ENCODE peak calls at places on chromosome 1, in four cellular contexts. V, R, N and A are unnamed samples.

GRCh38 chr1:116497660-116498059 is 73.2 kb downstream of the CD58 start:
- DNase-seq in V (no peak), R (no peak), N (no peak), A (no peak)

GRCh38 chr1:231369282-231369681 is 31.2 kb downstream of the SPRTN start:
- DNase-seq in V (no peak), R (no peak), N (no peak), A (no peak)

GRCh38 chr1:156090822-156091188 is 8.5 kb upstream of the MEX3A start:
- DNase-seq in V (no peak), R (peak; percentile 80), N (peak; percentile 80), A (peak; percentile 74)

GRCh38 chr1:168362991-168363390 is 82.3 kb downstream of the TBX19 start:
- DNase-seq in V (no peak), R (no peak), N (no peak), A (no peak)

GRCh38 chr1:11878081-11878890 is 19.5 kb upstream of the NPPB start:
- DNase-seq in V (no peak), R (no peak), N (no peak), A (no peak)

GRCh38 chr1:154791292-154792278 is 78.5 kb downstream of the KCNN3 start:
- DNase-seq in V (peak; percentile 88), R (no peak), N (no peak), A (no peak)

GRCh38 chr1:227006397-227006796 is 66.3 kb downstream of the COQ8A start:
- DNase-seq in V (no peak), R (no peak), N (no peak), A (no peak)

GRCh38 chr1:86507935-86508582 is 38.8 kb upstream of the CLCA4 start:
- DNase-seq in V (no peak), R (no peak), N (no peak), A (no peak)

GRCh38 chr1:238465449-238465848 is 574.7 kb upstream of the ZP4 start:
- DNase-seq in V (no peak), R (no peak), N (peak; percentile 49), A (no peak)

GRCh38 chr1:118118469-118118868 is 66.6 kb downstream of the SPAG17 start:
- DNase-seq in V (no peak), R (no peak), N (no peak), A (peak; percentile 76)

GRCh38 chr1:206895837-206896242 is 1.4 kb upstream of the IL24 start:
- DNase-seq in V (no peak), R (no peak), N (no peak), A (no peak)

GRCh38 chr1:56566994-56567393 is 12.4 kb downstream of the PLPP3 start:
- DNase-seq in V (no peak), R (no peak), N (no peak), A (no peak)

GRCh38 chr1:171742577-171742922 is 685 bp upstream of the VAMP4 start:
- DNase-seq in V (no peak), R (peak; percentile 54), N (peak; percentile 63), A (no peak)

GRCh38 chr1:98164508-98164907 is 243.7 kb upstream of the DPYD start:
- DNase-seq in V (no peak), R (no peak), N (no peak), A (no peak)

GRCh38 chr1:118811156-118811555 is 177.0 kb downstream of the TBX15 start:
- DNase-seq in V (no peak), R (no peak), N (no peak), A (no peak)

GRCh38 chr1:202565890-202566289 is 144.4 kb downstream of the SYT2 start:
- DNase-seq in V (peak; percentile 71), R (no peak), N (no peak), A (no peak)

GRCh38 chr1:12153181-12153785 is 13.5 kb upstream of the TNFRSF1B start:
- DNase-seq in V (peak; percentile 78), R (no peak), N (no peak), A (no peak)

GRCh38 chr1:224377676-224378006 is 21.0 kb downstream of the CNIH4 start:
- DNase-seq in V (peak; percentile 62), R (no peak), N (no peak), A (peak; percentile 3)

GRCh38 chr1:226738421-226738994 is 574 bp downstream of the ITPKB start:
- DNase-seq in V (no peak), R (no peak), N (peak; percentile 67), A (no peak)

GRCh38 chr1:231512147-231512698 is 16.2 kb upstream of the TSNAX start:
- DNase-seq in V (peak; percentile 20), R (no peak), N (no peak), A (peak; percentile 91)

GRCh38 chr1:196678510-196678884 is 26.7 kb downstream of the CFH start:
- DNase-seq in V (no peak), R (no peak), N (no peak), A (no peak)

GRCh38 chr1:45326627-45327591 is at the start of gene HPDL:
- DNase-seq in V (no peak), R (peak; percentile 29), N (peak; percentile 92), A (no peak)

GRCh38 chr1:187685338-187685737 is 856.6 kb downstream of the PLA2G4A start:
- DNase-seq in V (no peak), R (no peak), N (no peak), A (no peak)

GRCh38 chr1:181479137-181479745 is 4.1 kb upstream of the CACNA1E start:
- DNase-seq in V (peak; percentile 56), R (peak; percentile 70), N (peak; percentile 78), A (peak; percentile 45)

GRCh38 chr1:229258031-229258850 is 12.7 kb upstream of the RAB4A start:
- DNase-seq in V (no peak), R (peak; percentile 67), N (peak; percentile 69), A (peak; percentile 66)

GRCh38 chr1:24222778-24223177 is 35.7 kb upstream of the IFNLR1 start:
- DNase-seq in V (no peak), R (no peak), N (no peak), A (no peak)

GRCh38 chr1:40802078-40803075 is 18.8 kb downstream of the KCNQ4 start:
- DNase-seq in V (no peak), R (peak; percentile 99), N (peak; percentile 99), A (peak; percentile 36)

GRCh38 chr1:193831465-193831864 is 645.1 kb upstream of the B3GALT2 start:
- DNase-seq in V (no peak), R (no peak), N (no peak), A (no peak)

GRCh38 chr1:30151119-30151518 is 572.3 kb downstream of the MATN1 start:
- DNase-seq in V (no peak), R (no peak), N (no peak), A (no peak)

GRCh38 chr1:38274974-38275373 is 228.4 kb upstream of the POU3F1 start:
- DNase-seq in V (no peak), R (peak; percentile 37), N (no peak), A (no peak)
- TF ChIP-seq RAD21 in V (no peak), R (no peak), N (no peak), A (no peak)

GRCh38 chr1:923131-923990 is at the start of gene SAMD11:
- DNase-seq in V (no peak), R (peak; percentile 86), N (peak; percentile 85), A (peak; percentile 40)

GRCh38 chr1:920008-920407 is 3.7 kb upstream of the SAMD11 start:
- DNase-seq in V (no peak), R (no peak), N (no peak), A (no peak)

GRCh38 chr1:919271-919872 is 4.4 kb upstream of the SAMD11 start:
- DNase-seq in V (no peak), R (no peak), N (peak; percentile 69), A (no peak)

GRCh38 chr1:920506-920905 is 3.2 kb upstream of the SAMD11 start:
- DNase-seq in V (no peak), R (no peak), N (no peak), A (no peak)

DNA sequence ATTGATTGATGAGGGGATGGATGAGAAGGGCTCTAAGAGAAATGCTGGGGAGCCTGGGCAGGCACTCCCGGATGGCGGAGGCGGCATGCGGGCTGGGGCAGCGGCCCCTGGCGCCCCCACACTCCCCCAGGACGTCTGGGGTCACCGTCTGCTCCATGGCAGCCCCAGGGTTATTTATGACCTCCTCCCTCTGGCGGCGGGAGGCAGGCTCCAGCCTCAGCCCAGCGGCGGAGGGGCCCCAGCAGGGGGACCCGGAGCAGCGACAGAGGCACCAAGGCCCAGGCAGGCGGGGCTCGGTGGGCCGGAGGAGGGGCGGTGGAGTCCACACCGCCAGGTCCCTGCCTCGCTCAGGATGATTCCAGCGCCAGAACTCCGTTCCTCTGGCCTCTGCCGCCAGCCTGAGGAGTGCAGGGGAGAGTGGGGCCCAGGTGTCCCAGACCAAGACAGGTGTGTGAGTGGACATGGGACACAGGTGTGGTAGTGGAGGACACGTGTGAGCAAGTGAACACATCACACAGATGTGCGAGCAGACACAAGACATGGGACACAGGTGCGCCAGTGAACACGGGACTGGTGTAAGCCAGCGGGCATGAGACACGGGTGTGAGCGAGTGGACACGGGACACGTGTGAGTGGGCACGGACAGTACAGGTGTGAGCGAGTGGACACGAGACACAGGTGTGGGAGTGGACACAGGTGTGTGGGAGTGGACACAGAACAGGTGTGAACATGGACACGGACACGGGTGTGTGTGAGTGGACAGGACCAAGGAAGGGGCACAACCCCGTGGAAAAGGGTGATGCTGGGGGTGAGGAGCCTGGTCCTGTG is 2.5 kb upstream of the SAMD11 start:
- DNase-seq in V (no peak), R (peak; percentile 94), N (peak; percentile 92), A (peak; percentile 60)
- TF ChIP-seq EP300 in V (no peak), R (peak; percentile 77), N (peak; percentile 64), A (peak; percentile 43)

DNA sequence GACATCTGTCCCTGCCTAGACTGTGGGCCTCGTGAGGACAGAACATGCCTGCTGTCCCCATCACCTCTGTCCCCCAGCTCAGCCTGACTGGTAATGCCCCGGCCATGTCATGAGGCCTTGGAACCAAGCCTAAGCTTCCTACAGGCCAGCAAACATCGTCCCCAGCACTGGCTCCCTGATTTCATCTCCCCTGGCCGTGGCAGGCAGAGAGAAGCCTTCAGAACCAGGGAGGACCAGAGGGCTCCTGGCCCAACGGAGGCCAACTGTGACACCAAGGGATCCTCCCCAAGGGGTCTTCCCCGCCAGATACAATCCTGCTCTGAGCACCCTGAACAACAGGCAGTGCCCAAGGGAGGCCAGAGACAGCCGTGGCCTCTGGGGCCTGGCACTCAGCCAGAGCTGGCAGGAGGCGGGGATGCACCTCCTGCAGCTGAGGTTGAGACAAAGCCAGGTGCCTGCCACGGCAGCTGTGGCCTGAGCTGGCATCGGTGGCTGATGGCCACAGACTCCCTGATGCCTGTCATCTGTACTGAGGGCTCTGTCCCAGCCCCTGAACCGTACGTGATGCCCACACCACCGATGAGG is 9.9 kb upstream of the NPHP4 start:
- DNase-seq in V (no peak), R (no peak), N (peak; percentile 84), A (no peak)
- TF ChIP-seq FOXM1 in V (no peak), R (no peak), N (no peak), A (no peak)

DNA sequence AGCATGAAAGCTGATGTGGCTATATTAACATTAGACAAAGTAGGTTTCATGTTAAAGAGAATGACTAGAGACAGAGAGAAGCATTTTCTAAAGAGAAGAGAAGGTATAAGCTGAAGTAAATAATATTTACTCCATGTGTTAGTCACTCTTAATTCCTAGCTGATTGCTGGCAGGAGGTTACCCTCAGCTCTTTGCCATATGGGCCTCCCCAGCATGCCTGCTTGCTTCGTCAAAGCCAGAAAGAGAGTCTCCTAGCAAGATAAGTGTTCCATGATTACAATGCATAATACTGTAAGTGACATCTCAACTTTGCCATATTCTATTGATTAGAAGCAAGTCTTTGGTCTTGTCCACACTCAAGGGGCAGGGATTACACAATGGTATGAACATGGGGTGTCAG is 276.5 kb upstream of the PLXNA2 start:
- DNase-seq in V (no peak), R (no peak), N (no peak), A (no peak)
- TF ChIP-seq RAD21 in V (no peak), R (no peak), N (no peak), A (no peak)